ENCODE peak calls at places on chromosomes 1 and 21, in four cellular contexts. A, K, C and W are unnamed samples.

GRCh38 chr1:227794813-227795183 is 20.7 kb upstream of the PRSS38 start:
- DNase-seq in A (no peak), K (no peak), C (no peak), W (no peak)

GRCh38 chr1:51316113-51316763 is 14.1 kb downstream of the TTC39A start:
- DNase-seq in A (no peak), K (no peak), C (no peak), W (no peak)

GRCh38 chr1:226069818-226070489 is 7.4 kb downstream of the H3-3A start:
- DNase-seq in A (no peak), K (no peak), C (no peak), W (no peak)

GRCh38 chr1:222331765-222332164 is 216.1 kb downstream of the HHIPL2 start:
- DNase-seq in A (no peak), K (no peak), C (no peak), W (no peak)

GRCh38 chr21:38664315-38664714 is 141.4 kb upstream of the ETS2 start:
- DNase-seq in A (no peak), K (no peak), C (no peak), W (no peak)

GRCh38 chr1:31795801-31796621 is 19.8 kb downstream of the SPOCD1 start:
- DNase-seq in A (no peak), K (no peak), C (peak), W (no peak)

GRCh38 chr1:225695578-225696332 is 42.8 kb upstream of the ENAH start:
- DNase-seq in A (no peak), K (no peak), C (no peak), W (peak)

GRCh38 chr1:66137235-66137634 is 344.5 kb downstream of the PDE4B start:
- DNase-seq in A (no peak), K (no peak), C (no peak), W (no peak)

GRCh38 chr1:228781161-228781771 is 46.0 kb downstream of the RHOU start:
- DNase-seq in A (no peak), K (no peak), C (no peak), W (no peak)

GRCh38 chr1:113178106-113178505 is 105.1 kb downstream of the LRIG2 start:
- DNase-seq in A (no peak), K (no peak), C (no peak), W (no peak)

GRCh38 chr21:34360488-34361241 is 3.1 kb upstream of the KCNE2 start:
- DNase-seq in A (no peak), K (no peak), C (no peak), W (no peak)

GRCh38 chr21:43866233-43866632 is 1.2 kb downstream of the AGPAT3 start:
- DNase-seq in A (no peak), K (no peak), C (peak), W (no peak)

GRCh38 chr1:211735208-211736170 is 60.1 kb upstream of the NEK2 start:
- DNase-seq in A (peak), K (peak), C (peak), W (peak)

GRCh38 chr1:94072840-94073516 is 48.0 kb downstream of the ABCA4 start:
- DNase-seq in A (no peak), K (no peak), C (no peak), W (no peak)

DNA sequence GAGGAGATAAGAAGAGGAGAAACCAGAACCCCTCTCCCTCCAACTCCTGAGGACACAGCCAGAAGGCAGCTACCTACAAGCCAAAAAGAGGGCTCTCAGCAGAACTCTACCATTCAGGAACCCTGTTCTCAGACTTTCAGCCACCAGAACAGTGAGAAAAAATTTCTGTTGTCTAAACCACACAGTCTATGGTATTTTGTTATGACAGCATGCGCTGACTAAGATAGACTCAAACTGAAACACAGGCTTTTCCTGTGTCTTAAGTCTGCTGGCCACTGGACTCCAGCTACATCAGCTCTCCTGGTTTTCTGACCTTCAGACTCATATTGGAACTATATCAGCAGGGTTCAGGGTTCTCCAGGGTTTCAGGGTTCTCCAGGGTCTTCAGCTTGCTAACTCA is 126.5 kb upstream of the TNFSF4 start:
- DNase-seq in A (no peak), K (no peak), C (no peak), W (no peak)
- TF ChIP-seq TCF7L2 in A (no peak), K (no peak), C (no peak), W (no peak)

GRCh38 chr1:65027699-65028358 is 61.5 kb upstream of the JAK1 start:
- DNase-seq in A (no peak), K (no peak), C (no peak), W (no peak)
- TF ChIP-seq TCF7L2 in A (no peak), K (no peak), C (no peak), W (no peak)

DNA sequence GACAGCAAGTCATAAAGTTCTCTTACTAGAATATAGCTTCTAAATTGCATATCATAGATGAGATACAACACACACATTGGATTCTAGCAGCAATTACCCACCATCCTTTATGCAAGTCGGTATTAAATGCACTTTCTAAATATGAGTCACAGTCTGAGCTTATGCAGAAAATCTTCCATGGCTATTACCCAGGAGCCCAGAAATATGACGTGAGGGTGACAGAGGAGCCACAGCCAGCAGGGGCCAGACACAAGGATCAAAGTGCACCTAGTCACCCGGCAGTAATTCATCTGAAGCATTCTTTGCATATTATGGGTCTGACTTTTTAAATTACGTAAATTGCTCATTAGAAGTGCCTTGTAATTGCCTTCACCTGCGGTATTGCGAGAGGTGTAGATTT is 470.2 kb upstream of the VAMP3 start:
- DNase-seq in A (peak), K (peak), C (no peak), W (peak)
- TF ChIP-seq TCF7L2 in A (peak), K (peak), C (no peak), W (no peak)

GRCh38 chr1:118151312-118151937 is 33.6 kb downstream of the SPAG17 start:
- DNase-seq in A (peak), K (peak), C (peak), W (peak)
- TF ChIP-seq TCF7L2 in A (no peak), K (no peak), C (no peak), W (no peak)

DNA sequence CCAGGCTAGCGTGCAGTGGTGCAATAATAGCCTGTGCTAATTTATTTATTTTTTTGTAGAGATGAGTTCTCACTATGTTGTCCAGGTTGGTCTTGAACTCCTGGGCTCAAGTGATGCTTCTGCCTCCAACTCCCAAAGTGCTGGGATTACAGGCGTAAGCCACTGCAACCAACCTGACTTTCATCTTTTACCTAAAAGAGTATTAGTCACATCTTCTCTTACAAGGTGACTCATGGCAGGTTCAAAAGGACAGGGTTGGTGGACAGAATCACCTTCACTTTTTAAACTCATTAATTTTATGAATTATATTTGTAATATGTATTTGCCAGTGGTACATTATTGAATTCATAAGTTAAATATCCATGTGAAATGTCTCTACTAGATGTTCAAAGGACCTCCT is 18.1 kb downstream of the JAM2 start:
- DNase-seq in A (no peak), K (peak), C (no peak), W (no peak)
- TF ChIP-seq TCF7L2 in A (no peak), K (no peak), C (no peak), W (no peak)